ENCODE peak calls at places on chromosomes 7 and 10, in eight cellular contexts. One of them, this sample, is unnamed.

GRCh38 chr10:71444284-71445054 is 47.7 kb downstream of the CDH23 start:
- DNase-seq in OCI-LY7: no peak
- DNase-seq in HepG2: no peak
- DNase-seq in astrocyte: no peak
- DNase-seq in PC-3: no peak
- DNase-seq in mammary epithelial cell: no peak
- DNase-seq in HCT116: no peak
- DNase-seq in IMR-90: no peak
- DNase-seq in this sample: no peak

GRCh38 chr10:125683821-125684220 is 858 bp upstream of the TEX36 start:
- DNase-seq in mammary epithelial cell: no peak
- DNase-seq in OCI-LY7: no peak
- DNase-seq in PC-3: no peak
- DNase-seq in astrocyte: no peak
- DNase-seq in HCT116: no peak
- DNase-seq in HepG2: no peak
- DNase-seq in IMR-90: no peak
- DNase-seq in this sample: no peak

GRCh38 chr10:61964949-61965693 is 63.6 kb downstream of the ARID5B start:
- DNase-seq in OCI-LY7: no peak
- DNase-seq in astrocyte: no peak
- DNase-seq in HCT116: no peak
- DNase-seq in mammary epithelial cell: no peak
- DNase-seq in HepG2: peak
- DNase-seq in PC-3: no peak
- DNase-seq in IMR-90: no peak
- DNase-seq in this sample: no peak

GRCh38 chr7:28666144-28666543 is 253.8 kb downstream of the CREB5 start:
- DNase-seq in HCT116: no peak
- DNase-seq in astrocyte: peak
- DNase-seq in HepG2: no peak
- DNase-seq in PC-3: peak
- DNase-seq in IMR-90: peak
- DNase-seq in OCI-LY7: no peak
- DNase-seq in mammary epithelial cell: peak
- DNase-seq in this sample: peak

GRCh38 chr7:332020-332517 is 42.1 kb downstream of the FOXL3 start:
- DNase-seq in IMR-90: no peak
- DNase-seq in HepG2: no peak
- DNase-seq in PC-3: no peak
- DNase-seq in astrocyte: no peak
- DNase-seq in mammary epithelial cell: no peak
- DNase-seq in OCI-LY7: no peak
- DNase-seq in HCT116: no peak
- DNase-seq in this sample: no peak

GRCh38 chr7:47488205-47488968 is 93.5 kb downstream of the TNS3 start:
- DNase-seq in HepG2: no peak
- DNase-seq in OCI-LY7: no peak
- DNase-seq in mammary epithelial cell: no peak
- DNase-seq in HCT116: no peak
- DNase-seq in IMR-90: peak
- DNase-seq in astrocyte: no peak
- DNase-seq in PC-3: no peak
- DNase-seq in this sample: peak

GRCh38 chr7:883029-884021 is 7.0 kb downstream of the GET4 start:
- DNase-seq in astrocyte: no peak
- DNase-seq in OCI-LY7: no peak
- DNase-seq in IMR-90: no peak
- DNase-seq in mammary epithelial cell: no peak
- DNase-seq in HCT116: no peak
- DNase-seq in PC-3: no peak
- DNase-seq in HepG2: no peak
- DNase-seq in this sample: no peak

GRCh38 chr10:99944860-99945259 is 64.9 kb downstream of the DNMBP start:
- DNase-seq in mammary epithelial cell: no peak
- DNase-seq in PC-3: no peak
- DNase-seq in astrocyte: no peak
- DNase-seq in OCI-LY7: no peak
- DNase-seq in HCT116: no peak
- DNase-seq in IMR-90: no peak
- DNase-seq in HepG2: no peak
- DNase-seq in this sample: no peak

GRCh38 chr10:58335306-58336005 is 650 bp downstream of the UBE2D1 start:
- DNase-seq in PC-3: peak
- DNase-seq in IMR-90: peak
- DNase-seq in OCI-LY7: no peak
- DNase-seq in astrocyte: peak
- DNase-seq in HepG2: peak
- DNase-seq in mammary epithelial cell: peak
- DNase-seq in HCT116: peak
- DNase-seq in this sample: no peak

GRCh38 chr10:118543714-118544400 is 51.6 kb downstream of the PRLHR start:
- DNase-seq in IMR-90: peak
- DNase-seq in astrocyte: peak
- DNase-seq in PC-3: peak
- DNase-seq in HCT116: peak
- DNase-seq in HepG2: peak
- DNase-seq in mammary epithelial cell: peak
- DNase-seq in OCI-LY7: peak
- DNase-seq in this sample: peak

GRCh38 chr10:43160067-43160918 is 22.0 kb downstream of the CSGALNACT2 start:
- DNase-seq in mammary epithelial cell: peak
- DNase-seq in OCI-LY7: no peak
- DNase-seq in IMR-90: peak
- DNase-seq in astrocyte: peak
- DNase-seq in HCT116: no peak
- DNase-seq in HepG2: no peak
- DNase-seq in PC-3: peak
- DNase-seq in this sample: peak

GRCh38 chr7:30923774-30924413 is 12.2 kb downstream of the AQP1 start:
- DNase-seq in HCT116: no peak
- DNase-seq in PC-3: no peak
- DNase-seq in mammary epithelial cell: no peak
- DNase-seq in OCI-LY7: no peak
- DNase-seq in astrocyte: no peak
- DNase-seq in HepG2: no peak
- DNase-seq in IMR-90: no peak
- DNase-seq in this sample: no peak

GRCh38 chr7:100247152-100247757 is 27.5 kb downstream of the PVRIG start:
- DNase-seq in IMR-90: peak
- DNase-seq in mammary epithelial cell: peak
- DNase-seq in OCI-LY7: no peak
- DNase-seq in HCT116: peak
- DNase-seq in PC-3: peak
- DNase-seq in HepG2: peak
- DNase-seq in astrocyte: peak
- DNase-seq in this sample: peak

GRCh38 chr10:58898854-58899573 is 277.4 kb upstream of the PHYHIPL start:
- DNase-seq in HepG2: no peak
- DNase-seq in PC-3: peak
- DNase-seq in astrocyte: no peak
- DNase-seq in mammary epithelial cell: peak
- DNase-seq in HCT116: no peak
- DNase-seq in IMR-90: no peak
- DNase-seq in OCI-LY7: no peak
- DNase-seq in this sample: no peak

GRCh38 chr10:61899045-61899444 is 2.5 kb upstream of the ARID5B start:
- DNase-seq in HCT116: no peak
- DNase-seq in PC-3: peak
- DNase-seq in mammary epithelial cell: peak
- DNase-seq in OCI-LY7: peak
- DNase-seq in HepG2: no peak
- DNase-seq in IMR-90: peak
- DNase-seq in astrocyte: peak
- DNase-seq in this sample: peak

GRCh38 chr7:5284304-5285281 is 1.9 kb downstream of the SLC29A4 start:
- DNase-seq in OCI-LY7: peak
- DNase-seq in PC-3: peak
- DNase-seq in mammary epithelial cell: no peak
- DNase-seq in astrocyte: no peak
- DNase-seq in HCT116: peak
- DNase-seq in HepG2: peak
- DNase-seq in IMR-90: no peak
- DNase-seq in this sample: peak

GRCh38 chr10:29714096-29714874 is 79.5 kb upstream of the SVIL start:
- DNase-seq in HCT116: peak
- DNase-seq in HepG2: no peak
- DNase-seq in astrocyte: peak
- DNase-seq in OCI-LY7: no peak
- DNase-seq in IMR-90: peak
- DNase-seq in PC-3: peak
- DNase-seq in mammary epithelial cell: peak
- DNase-seq in this sample: peak

GRCh38 chr7:142139597-142140501 is 28.3 kb downstream of the MGAM2 start:
- DNase-seq in HCT116: no peak
- DNase-seq in OCI-LY7: no peak
- DNase-seq in astrocyte: no peak
- DNase-seq in HepG2: no peak
- DNase-seq in PC-3: no peak
- DNase-seq in mammary epithelial cell: no peak
- DNase-seq in IMR-90: no peak
- DNase-seq in this sample: no peak

GRCh38 chr7:90625051-90625450 is 28.9 kb downstream of the CDK14 start:
- DNase-seq in mammary epithelial cell: no peak
- DNase-seq in HCT116: no peak
- DNase-seq in OCI-LY7: no peak
- DNase-seq in HepG2: no peak
- DNase-seq in PC-3: no peak
- DNase-seq in astrocyte: no peak
- DNase-seq in IMR-90: peak
- DNase-seq in this sample: peak

GRCh38 chr7:155374276-155375252 is 76.9 kb downstream of the INSIG1 start:
- DNase-seq in PC-3: no peak
- DNase-seq in HCT116: no peak
- DNase-seq in OCI-LY7: no peak
- DNase-seq in astrocyte: no peak
- DNase-seq in mammary epithelial cell: no peak
- DNase-seq in IMR-90: no peak
- DNase-seq in HepG2: no peak
- DNase-seq in this sample: no peak
- H3K4me3 ChIP-seq in PC-3: no peak
- H3K4me3 ChIP-seq in HCT116: no peak
- H3K4me3 ChIP-seq in OCI-LY7: no peak
- H3K4me3 ChIP-seq in astrocyte: no peak
- H3K4me3 ChIP-seq in mammary epithelial cell: no peak
- H3K4me3 ChIP-seq in IMR-90: no peak
- H3K4me3 ChIP-seq in HepG2: no peak
- H3K4me3 ChIP-seq in this sample: no peak

DNA sequence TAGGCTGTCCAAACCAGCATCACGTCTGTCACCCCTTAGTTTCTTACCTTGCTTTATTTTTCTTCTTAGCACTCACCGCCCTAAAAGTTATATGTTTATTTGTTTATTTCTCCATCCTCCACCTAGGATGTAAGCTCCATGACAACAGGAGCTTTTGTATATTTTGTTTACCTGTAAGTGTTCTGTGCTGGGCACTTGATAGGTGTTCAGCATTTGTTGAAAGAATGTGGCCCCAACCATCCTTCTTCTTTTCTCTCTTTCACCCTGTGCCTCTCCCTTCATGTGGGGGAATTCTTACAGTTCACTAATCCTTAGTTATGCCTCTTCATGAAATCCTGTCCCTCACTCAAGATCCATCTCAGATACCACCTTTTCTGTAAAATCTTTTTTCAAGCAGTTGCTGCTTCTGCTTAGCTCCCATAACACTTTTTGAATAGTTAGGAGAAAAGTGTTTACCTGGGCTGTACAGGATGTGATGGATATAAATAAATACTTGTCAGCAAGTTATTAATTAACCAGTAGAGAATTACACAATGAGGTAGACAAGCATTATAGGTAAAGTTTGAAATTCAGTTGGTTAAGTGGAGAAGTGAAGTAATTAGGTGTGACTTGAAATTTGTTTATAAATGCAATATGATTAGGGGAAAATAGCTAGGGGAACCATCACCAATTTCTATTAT is 9.7 kb downstream of the AHR start:
- DNase-seq in IMR-90: no peak
- DNase-seq in mammary epithelial cell: no peak
- DNase-seq in PC-3: no peak
- DNase-seq in astrocyte: no peak
- DNase-seq in HepG2: no peak
- DNase-seq in HCT116: no peak
- DNase-seq in OCI-LY7: no peak
- DNase-seq in this sample: no peak
- H3K4me2 ChIP-seq in IMR-90: peak
- H3K4me2 ChIP-seq in mammary epithelial cell: no peak
- H3K4me2 ChIP-seq in PC-3: no peak
- H3K4me2 ChIP-seq in astrocyte: no peak
- H3K4me2 ChIP-seq in HepG2: peak
- H3K4me2 ChIP-seq in HCT116: no peak
- H3K4me2 ChIP-seq in OCI-LY7: no peak
- H3K4me2 ChIP-seq in this sample: peak

DNA sequence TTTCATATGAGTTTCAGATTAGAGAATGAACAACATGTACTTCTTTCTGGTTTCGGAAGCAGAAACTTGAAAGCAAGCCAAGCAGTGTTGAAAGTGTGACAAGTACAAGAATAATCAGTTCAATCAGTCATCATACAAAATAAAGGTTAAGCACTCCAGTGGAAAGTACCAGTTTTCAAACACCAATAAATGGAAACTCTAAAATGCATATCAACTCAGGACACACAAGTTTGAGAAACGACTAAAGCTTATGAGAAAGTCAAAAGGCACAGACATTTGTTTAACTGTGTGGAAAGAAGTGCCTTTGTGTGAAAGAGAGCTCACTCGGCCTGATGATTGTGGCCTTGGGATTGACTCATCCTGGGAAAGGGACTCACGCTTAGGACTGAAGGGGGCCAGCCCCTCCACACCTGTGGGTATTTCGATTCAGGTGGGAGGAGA is 60.6 kb upstream of the AKR1C1 start:
- DNase-seq in mammary epithelial cell: peak
- DNase-seq in HepG2: peak
- DNase-seq in OCI-LY7: no peak
- DNase-seq in IMR-90: no peak
- DNase-seq in astrocyte: no peak
- DNase-seq in HCT116: no peak
- DNase-seq in PC-3: no peak
- DNase-seq in this sample: no peak
- H3K4me3 ChIP-seq in mammary epithelial cell: no peak
- H3K4me3 ChIP-seq in HepG2: no peak
- H3K4me3 ChIP-seq in OCI-LY7: no peak
- H3K4me3 ChIP-seq in IMR-90: no peak
- H3K4me3 ChIP-seq in astrocyte: no peak
- H3K4me3 ChIP-seq in HCT116: no peak
- H3K4me3 ChIP-seq in PC-3: no peak
- H3K4me3 ChIP-seq in this sample: no peak

GRCh38 chr10:77077546-77077945 is 560.1 kb downstream of the KCNMA1 start:
- DNase-seq in mammary epithelial cell: no peak
- DNase-seq in HCT116: no peak
- DNase-seq in astrocyte: no peak
- DNase-seq in PC-3: no peak
- DNase-seq in HepG2: no peak
- DNase-seq in OCI-LY7: no peak
- DNase-seq in IMR-90: no peak
- DNase-seq in this sample: no peak
- H3K4me2 ChIP-seq in mammary epithelial cell: no peak
- H3K4me2 ChIP-seq in HCT116: no peak
- H3K4me2 ChIP-seq in astrocyte: no peak
- H3K4me2 ChIP-seq in PC-3: no peak
- H3K4me2 ChIP-seq in HepG2: no peak
- H3K4me2 ChIP-seq in OCI-LY7: no peak
- H3K4me2 ChIP-seq in IMR-90: no peak
- H3K4me2 ChIP-seq in this sample: no peak